ENCODE peak calls at places on chromosomes 12 and 14, in eight cellular contexts. One of them, this sample, is unnamed.

GRCh38 chr12:48868446-48868845 is 2.8 kb upstream of the RND1 start:
- DNase-seq in ELR: no peak
- DNase-seq in T47D: no peak
- DNase-seq in SW 1271: no peak
- DNase-seq in stimulated activated CD4-positive, alpha-beta T cell treated with anti-CD3 and anti-CD28 coated beads, Interleukin-1b, Interleukin-23, amount 100 ng/mL, for 24 hours: no peak
- DNase-seq in HuH-7: no peak
- DNase-seq in stimulated activated CD8-positive, alpha-beta memory T cell treated with anti-CD3 and anti-CD28 coated beads, Interleukin-15, amount 100 ng/mL, for 4 hours: no peak
- DNase-seq in fibroblast of pulmonary artery: no peak
- DNase-seq in this sample: no peak

GRCh38 chr14:105067140-105067968 is 2.1 kb upstream of the GPR132 start:
- DNase-seq in SW 1271: no peak
- DNase-seq in stimulated activated CD8-positive, alpha-beta memory T cell treated with anti-CD3 and anti-CD28 coated beads, Interleukin-15, amount 100 ng/mL, for 4 hours: no peak
- DNase-seq in ELR: peak; percentile 83
- DNase-seq in fibroblast of pulmonary artery: peak; percentile 18
- DNase-seq in HuH-7: no peak
- DNase-seq in T47D: no peak
- DNase-seq in stimulated activated CD4-positive, alpha-beta T cell treated with anti-CD3 and anti-CD28 coated beads, Interleukin-1b, Interleukin-23, amount 100 ng/mL, for 24 hours: no peak
- DNase-seq in this sample: no peak

GRCh38 chr12:48671231-48671856 is 10.7 kb downstream of the KANSL2 start:
- DNase-seq in fibroblast of pulmonary artery: no peak
- DNase-seq in SW 1271: no peak
- DNase-seq in T47D: no peak
- DNase-seq in stimulated activated CD4-positive, alpha-beta T cell treated with anti-CD3 and anti-CD28 coated beads, Interleukin-1b, Interleukin-23, amount 100 ng/mL, for 24 hours: no peak
- DNase-seq in ELR: peak; percentile 35
- DNase-seq in stimulated activated CD8-positive, alpha-beta memory T cell treated with anti-CD3 and anti-CD28 coated beads, Interleukin-15, amount 100 ng/mL, for 4 hours: no peak
- DNase-seq in HuH-7: no peak
- DNase-seq in this sample: no peak

GRCh38 chr12:82350161-82350560 is 8.0 kb downstream of the CCDC59 start:
- DNase-seq in ELR: no peak
- DNase-seq in fibroblast of pulmonary artery: no peak
- DNase-seq in SW 1271: no peak
- DNase-seq in stimulated activated CD4-positive, alpha-beta T cell treated with anti-CD3 and anti-CD28 coated beads, Interleukin-1b, Interleukin-23, amount 100 ng/mL, for 24 hours: no peak
- DNase-seq in T47D: no peak
- DNase-seq in HuH-7: no peak
- DNase-seq in stimulated activated CD8-positive, alpha-beta memory T cell treated with anti-CD3 and anti-CD28 coated beads, Interleukin-15, amount 100 ng/mL, for 4 hours: no peak
- DNase-seq in this sample: no peak

GRCh38 chr12:6967548-6968100 is 2.8 kb downstream of the PHB2 start:
- DNase-seq in ELR: no peak
- DNase-seq in HuH-7: no peak
- DNase-seq in T47D: no peak
- DNase-seq in SW 1271: no peak
- DNase-seq in stimulated activated CD4-positive, alpha-beta T cell treated with anti-CD3 and anti-CD28 coated beads, Interleukin-1b, Interleukin-23, amount 100 ng/mL, for 24 hours: no peak
- DNase-seq in stimulated activated CD8-positive, alpha-beta memory T cell treated with anti-CD3 and anti-CD28 coated beads, Interleukin-15, amount 100 ng/mL, for 4 hours: no peak
- DNase-seq in fibroblast of pulmonary artery: no peak
- DNase-seq in this sample: no peak

GRCh38 chr12:118060301-118061010 is 523 bp downstream of the WSB2 start:
- DNase-seq in stimulated activated CD8-positive, alpha-beta memory T cell treated with anti-CD3 and anti-CD28 coated beads, Interleukin-15, amount 100 ng/mL, for 4 hours: no peak
- DNase-seq in HuH-7: no peak
- DNase-seq in fibroblast of pulmonary artery: no peak
- DNase-seq in T47D: peak; percentile 38
- DNase-seq in stimulated activated CD4-positive, alpha-beta T cell treated with anti-CD3 and anti-CD28 coated beads, Interleukin-1b, Interleukin-23, amount 100 ng/mL, for 24 hours: no peak
- DNase-seq in ELR: peak; percentile 52
- DNase-seq in SW 1271: no peak
- DNase-seq in this sample: peak; percentile 60

GRCh38 chr12:104292872-104293794 is 10.4 kb upstream of the EID3 start:
- DNase-seq in SW 1271: no peak
- DNase-seq in HuH-7: no peak
- DNase-seq in fibroblast of pulmonary artery: peak; percentile 54
- DNase-seq in T47D: no peak
- DNase-seq in stimulated activated CD4-positive, alpha-beta T cell treated with anti-CD3 and anti-CD28 coated beads, Interleukin-1b, Interleukin-23, amount 100 ng/mL, for 24 hours: no peak
- DNase-seq in ELR: no peak
- DNase-seq in stimulated activated CD8-positive, alpha-beta memory T cell treated with anti-CD3 and anti-CD28 coated beads, Interleukin-15, amount 100 ng/mL, for 4 hours: no peak
- DNase-seq in this sample: no peak

GRCh38 chr14:73771848-73772705 is 57.9 kb upstream of the PNMA1 start:
- DNase-seq in T47D: no peak
- DNase-seq in SW 1271: no peak
- DNase-seq in stimulated activated CD8-positive, alpha-beta memory T cell treated with anti-CD3 and anti-CD28 coated beads, Interleukin-15, amount 100 ng/mL, for 4 hours: no peak
- DNase-seq in fibroblast of pulmonary artery: peak; percentile 78
- DNase-seq in stimulated activated CD4-positive, alpha-beta T cell treated with anti-CD3 and anti-CD28 coated beads, Interleukin-1b, Interleukin-23, amount 100 ng/mL, for 24 hours: no peak
- DNase-seq in HuH-7: no peak
- DNase-seq in ELR: peak; percentile 24
- DNase-seq in this sample: peak; percentile 71

GRCh38 chr12:109679716-109680520 is 33.7 kb upstream of the FAM222A start:
- DNase-seq in fibroblast of pulmonary artery: no peak
- DNase-seq in stimulated activated CD4-positive, alpha-beta T cell treated with anti-CD3 and anti-CD28 coated beads, Interleukin-1b, Interleukin-23, amount 100 ng/mL, for 24 hours: no peak
- DNase-seq in ELR: no peak
- DNase-seq in HuH-7: no peak
- DNase-seq in SW 1271: no peak
- DNase-seq in stimulated activated CD8-positive, alpha-beta memory T cell treated with anti-CD3 and anti-CD28 coated beads, Interleukin-15, amount 100 ng/mL, for 4 hours: no peak
- DNase-seq in T47D: no peak
- DNase-seq in this sample: no peak

GRCh38 chr12:125128380-125128779 is 63.1 kb downstream of the AACS start:
- DNase-seq in ELR: no peak
- DNase-seq in HuH-7: no peak
- DNase-seq in stimulated activated CD4-positive, alpha-beta T cell treated with anti-CD3 and anti-CD28 coated beads, Interleukin-1b, Interleukin-23, amount 100 ng/mL, for 24 hours: no peak
- DNase-seq in stimulated activated CD8-positive, alpha-beta memory T cell treated with anti-CD3 and anti-CD28 coated beads, Interleukin-15, amount 100 ng/mL, for 4 hours: no peak
- DNase-seq in fibroblast of pulmonary artery: no peak
- DNase-seq in T47D: no peak
- DNase-seq in SW 1271: no peak
- DNase-seq in this sample: no peak

GRCh38 chr14:40417777-40418401 is 985.7 kb upstream of the FBXO33 start:
- DNase-seq in fibroblast of pulmonary artery: peak; percentile 4
- DNase-seq in HuH-7: peak; percentile 10
- DNase-seq in T47D: peak; percentile 39
- DNase-seq in stimulated activated CD8-positive, alpha-beta memory T cell treated with anti-CD3 and anti-CD28 coated beads, Interleukin-15, amount 100 ng/mL, for 4 hours: no peak
- DNase-seq in ELR: peak; percentile 0
- DNase-seq in stimulated activated CD4-positive, alpha-beta T cell treated with anti-CD3 and anti-CD28 coated beads, Interleukin-1b, Interleukin-23, amount 100 ng/mL, for 24 hours: no peak
- DNase-seq in SW 1271: peak; percentile 10
- DNase-seq in this sample: no peak

GRCh38 chr12:98894412-98895085 is 249.5 kb downstream of the APAF1 start:
- DNase-seq in T47D: no peak
- DNase-seq in stimulated activated CD8-positive, alpha-beta memory T cell treated with anti-CD3 and anti-CD28 coated beads, Interleukin-15, amount 100 ng/mL, for 4 hours: no peak
- DNase-seq in stimulated activated CD4-positive, alpha-beta T cell treated with anti-CD3 and anti-CD28 coated beads, Interleukin-1b, Interleukin-23, amount 100 ng/mL, for 24 hours: no peak
- DNase-seq in fibroblast of pulmonary artery: no peak
- DNase-seq in ELR: no peak
- DNase-seq in SW 1271: no peak
- DNase-seq in HuH-7: no peak
- DNase-seq in this sample: peak; percentile 12

GRCh38 chr12:75979181-75979580 is 52.4 kb downstream of the PHLDA1 start:
- DNase-seq in fibroblast of pulmonary artery: peak; percentile 43
- DNase-seq in T47D: no peak
- DNase-seq in stimulated activated CD4-positive, alpha-beta T cell treated with anti-CD3 and anti-CD28 coated beads, Interleukin-1b, Interleukin-23, amount 100 ng/mL, for 24 hours: no peak
- DNase-seq in ELR: peak; percentile 92
- DNase-seq in HuH-7: no peak
- DNase-seq in SW 1271: no peak
- DNase-seq in stimulated activated CD8-positive, alpha-beta memory T cell treated with anti-CD3 and anti-CD28 coated beads, Interleukin-15, amount 100 ng/mL, for 4 hours: no peak
- DNase-seq in this sample: peak; percentile 88

GRCh38 chr14:23119362-23120327 is 590 bp upstream of the CEBPE start:
- DNase-seq in T47D: no peak
- DNase-seq in stimulated activated CD4-positive, alpha-beta T cell treated with anti-CD3 and anti-CD28 coated beads, Interleukin-1b, Interleukin-23, amount 100 ng/mL, for 24 hours: no peak
- DNase-seq in fibroblast of pulmonary artery: no peak
- DNase-seq in HuH-7: no peak
- DNase-seq in ELR: no peak
- DNase-seq in stimulated activated CD8-positive, alpha-beta memory T cell treated with anti-CD3 and anti-CD28 coated beads, Interleukin-15, amount 100 ng/mL, for 4 hours: no peak
- DNase-seq in SW 1271: no peak
- DNase-seq in this sample: no peak

GRCh38 chr14:60681271-60681670 is 32.0 kb upstream of the SIX1 start:
- DNase-seq in SW 1271: no peak
- DNase-seq in T47D: no peak
- DNase-seq in stimulated activated CD8-positive, alpha-beta memory T cell treated with anti-CD3 and anti-CD28 coated beads, Interleukin-15, amount 100 ng/mL, for 4 hours: no peak
- DNase-seq in fibroblast of pulmonary artery: no peak
- DNase-seq in HuH-7: no peak
- DNase-seq in ELR: no peak
- DNase-seq in stimulated activated CD4-positive, alpha-beta T cell treated with anti-CD3 and anti-CD28 coated beads, Interleukin-1b, Interleukin-23, amount 100 ng/mL, for 24 hours: no peak
- DNase-seq in this sample: no peak

GRCh38 chr14:52877628-52878027 is 73.2 kb downstream of the FERMT2 start:
- DNase-seq in ELR: no peak
- DNase-seq in stimulated activated CD8-positive, alpha-beta memory T cell treated with anti-CD3 and anti-CD28 coated beads, Interleukin-15, amount 100 ng/mL, for 4 hours: no peak
- DNase-seq in T47D: no peak
- DNase-seq in fibroblast of pulmonary artery: peak; percentile 76
- DNase-seq in SW 1271: no peak
- DNase-seq in stimulated activated CD4-positive, alpha-beta T cell treated with anti-CD3 and anti-CD28 coated beads, Interleukin-1b, Interleukin-23, amount 100 ng/mL, for 24 hours: no peak
- DNase-seq in HuH-7: no peak
- DNase-seq in this sample: peak; percentile 22

GRCh38 chr12:180445-180844 is 33.5 kb downstream of the SLC6A12 start:
- DNase-seq in ELR: no peak
- DNase-seq in stimulated activated CD4-positive, alpha-beta T cell treated with anti-CD3 and anti-CD28 coated beads, Interleukin-1b, Interleukin-23, amount 100 ng/mL, for 24 hours: no peak
- DNase-seq in T47D: no peak
- DNase-seq in SW 1271: no peak
- DNase-seq in HuH-7: no peak
- DNase-seq in stimulated activated CD8-positive, alpha-beta memory T cell treated with anti-CD3 and anti-CD28 coated beads, Interleukin-15, amount 100 ng/mL, for 4 hours: no peak
- DNase-seq in fibroblast of pulmonary artery: no peak
- DNase-seq in this sample: peak; percentile 50

GRCh38 chr14:87916103-87916885 is 76.7 kb downstream of the GALC start:
- DNase-seq in T47D: no peak
- DNase-seq in stimulated activated CD4-positive, alpha-beta T cell treated with anti-CD3 and anti-CD28 coated beads, Interleukin-1b, Interleukin-23, amount 100 ng/mL, for 24 hours: no peak
- DNase-seq in fibroblast of pulmonary artery: no peak
- DNase-seq in SW 1271: no peak
- DNase-seq in ELR: no peak
- DNase-seq in stimulated activated CD8-positive, alpha-beta memory T cell treated with anti-CD3 and anti-CD28 coated beads, Interleukin-15, amount 100 ng/mL, for 4 hours: no peak
- DNase-seq in HuH-7: no peak
- DNase-seq in this sample: no peak

GRCh38 chr12:81167694-81168093 is 89.8 kb downstream of the ACSS3 start:
- DNase-seq in stimulated activated CD8-positive, alpha-beta memory T cell treated with anti-CD3 and anti-CD28 coated beads, Interleukin-15, amount 100 ng/mL, for 4 hours: no peak
- DNase-seq in ELR: peak; percentile 52
- DNase-seq in HuH-7: no peak
- DNase-seq in SW 1271: peak; percentile 1
- DNase-seq in stimulated activated CD4-positive, alpha-beta T cell treated with anti-CD3 and anti-CD28 coated beads, Interleukin-1b, Interleukin-23, amount 100 ng/mL, for 24 hours: no peak
- DNase-seq in T47D: no peak
- DNase-seq in fibroblast of pulmonary artery: peak; percentile 36
- DNase-seq in this sample: peak; percentile 36

GRCh38 chr14:92392726-92393125 is 69.8 kb downstream of the SLC24A4 start:
- DNase-seq in T47D: no peak
- DNase-seq in stimulated activated CD4-positive, alpha-beta T cell treated with anti-CD3 and anti-CD28 coated beads, Interleukin-1b, Interleukin-23, amount 100 ng/mL, for 24 hours: no peak
- DNase-seq in SW 1271: no peak
- DNase-seq in stimulated activated CD8-positive, alpha-beta memory T cell treated with anti-CD3 and anti-CD28 coated beads, Interleukin-15, amount 100 ng/mL, for 4 hours: no peak
- DNase-seq in ELR: no peak
- DNase-seq in HuH-7: no peak
- DNase-seq in fibroblast of pulmonary artery: no peak
- DNase-seq in this sample: no peak

GRCh38 chr12:100404769-100405407 is 48.0 kb downstream of the SLC17A8 start:
- DNase-seq in HuH-7: peak; percentile 41
- DNase-seq in stimulated activated CD4-positive, alpha-beta T cell treated with anti-CD3 and anti-CD28 coated beads, Interleukin-1b, Interleukin-23, amount 100 ng/mL, for 24 hours: no peak
- DNase-seq in stimulated activated CD8-positive, alpha-beta memory T cell treated with anti-CD3 and anti-CD28 coated beads, Interleukin-15, amount 100 ng/mL, for 4 hours: no peak
- DNase-seq in SW 1271: no peak
- DNase-seq in T47D: no peak
- DNase-seq in fibroblast of pulmonary artery: peak; percentile 54
- DNase-seq in ELR: peak; percentile 72
- DNase-seq in this sample: peak; percentile 77